ENCODE peak calls at places on chromosome 1, in nine cellular contexts. One of them, this sample, is unnamed.

GRCh38 chr1:15051898-15052528 is 101.5 kb upstream of the TMEM51 start:
- DNase-seq in activated T-cell treated with anti-CD3 and anti-CD28 coated beads, Interleukin-2, amount 50 U/mL, for 24 hours: no peak
- DNase-seq in brain microvascular endothelial cell: no peak
- DNase-seq in endothelial cell: no peak
- DNase-seq in coronary artery: no peak
- DNase-seq in GM12891: no peak
- DNase-seq in HAP-1: no peak
- DNase-seq in stomach: no peak
- DNase-seq in stimulated activated CD4-positive, alpha-beta T cell treated with anti-CD3 and anti-CD28 coated beads, Interleukin-4, amount 100 ng/mL, for 1 hour: no peak
- DNase-seq in this sample: no peak

GRCh38 chr1:41919764-41920397 is 1.2 kb upstream of the HIVEP3 start:
- DNase-seq in HAP-1: peak
- DNase-seq in coronary artery: no peak
- DNase-seq in brain microvascular endothelial cell: no peak
- DNase-seq in stimulated activated CD4-positive, alpha-beta T cell treated with anti-CD3 and anti-CD28 coated beads, Interleukin-4, amount 100 ng/mL, for 1 hour: peak
- DNase-seq in endothelial cell: no peak
- DNase-seq in stomach: peak
- DNase-seq in activated T-cell treated with anti-CD3 and anti-CD28 coated beads, Interleukin-2, amount 50 U/mL, for 24 hours: peak
- DNase-seq in GM12891: peak
- DNase-seq in this sample: no peak

GRCh38 chr1:66480162-66480561 is 53.8 kb upstream of the SGIP1 start:
- DNase-seq in brain microvascular endothelial cell: no peak
- DNase-seq in stomach: no peak
- DNase-seq in activated T-cell treated with anti-CD3 and anti-CD28 coated beads, Interleukin-2, amount 50 U/mL, for 24 hours: no peak
- DNase-seq in stimulated activated CD4-positive, alpha-beta T cell treated with anti-CD3 and anti-CD28 coated beads, Interleukin-4, amount 100 ng/mL, for 1 hour: no peak
- DNase-seq in endothelial cell: no peak
- DNase-seq in coronary artery: no peak
- DNase-seq in GM12891: no peak
- DNase-seq in HAP-1: no peak
- DNase-seq in this sample: no peak

GRCh38 chr1:91804546-91805023 is 81.4 kb downstream of the TGFBR3 start:
- DNase-seq in coronary artery: no peak
- DNase-seq in stomach: no peak
- DNase-seq in GM12891: no peak
- DNase-seq in HAP-1: no peak
- DNase-seq in brain microvascular endothelial cell: peak
- DNase-seq in activated T-cell treated with anti-CD3 and anti-CD28 coated beads, Interleukin-2, amount 50 U/mL, for 24 hours: peak
- DNase-seq in stimulated activated CD4-positive, alpha-beta T cell treated with anti-CD3 and anti-CD28 coated beads, Interleukin-4, amount 100 ng/mL, for 1 hour: peak
- DNase-seq in endothelial cell: no peak
- DNase-seq in this sample: no peak

GRCh38 chr1:96865731-96866684 is 144.4 kb downstream of the PTBP2 start:
- DNase-seq in brain microvascular endothelial cell: peak
- DNase-seq in endothelial cell: no peak
- DNase-seq in activated T-cell treated with anti-CD3 and anti-CD28 coated beads, Interleukin-2, amount 50 U/mL, for 24 hours: no peak
- DNase-seq in stimulated activated CD4-positive, alpha-beta T cell treated with anti-CD3 and anti-CD28 coated beads, Interleukin-4, amount 100 ng/mL, for 1 hour: no peak
- DNase-seq in HAP-1: no peak
- DNase-seq in stomach: no peak
- DNase-seq in coronary artery: no peak
- DNase-seq in GM12891: no peak
- DNase-seq in this sample: peak

GRCh38 chr1:1200876-1201810 is 5.2 kb downstream of the TNFRSF18 start:
- DNase-seq in stimulated activated CD4-positive, alpha-beta T cell treated with anti-CD3 and anti-CD28 coated beads, Interleukin-4, amount 100 ng/mL, for 1 hour: peak
- DNase-seq in brain microvascular endothelial cell: peak
- DNase-seq in stomach: peak
- DNase-seq in HAP-1: peak
- DNase-seq in activated T-cell treated with anti-CD3 and anti-CD28 coated beads, Interleukin-2, amount 50 U/mL, for 24 hours: peak
- DNase-seq in endothelial cell: peak
- DNase-seq in GM12891: no peak
- DNase-seq in coronary artery: no peak
- DNase-seq in this sample: peak

GRCh38 chr1:19203440-19203839 is 6.6 kb downstream of the UBR4 start:
- DNase-seq in stomach: peak
- DNase-seq in coronary artery: no peak
- DNase-seq in stimulated activated CD4-positive, alpha-beta T cell treated with anti-CD3 and anti-CD28 coated beads, Interleukin-4, amount 100 ng/mL, for 1 hour: no peak
- DNase-seq in GM12891: no peak
- DNase-seq in brain microvascular endothelial cell: peak
- DNase-seq in activated T-cell treated with anti-CD3 and anti-CD28 coated beads, Interleukin-2, amount 50 U/mL, for 24 hours: no peak
- DNase-seq in HAP-1: no peak
- DNase-seq in endothelial cell: no peak
- DNase-seq in this sample: no peak

GRCh38 chr1:198669023-198669698 is 30.3 kb downstream of the PTPRC start:
- DNase-seq in coronary artery: no peak
- DNase-seq in stomach: no peak
- DNase-seq in activated T-cell treated with anti-CD3 and anti-CD28 coated beads, Interleukin-2, amount 50 U/mL, for 24 hours: peak
- DNase-seq in brain microvascular endothelial cell: peak
- DNase-seq in HAP-1: no peak
- DNase-seq in GM12891: no peak
- DNase-seq in endothelial cell: no peak
- DNase-seq in stimulated activated CD4-positive, alpha-beta T cell treated with anti-CD3 and anti-CD28 coated beads, Interleukin-4, amount 100 ng/mL, for 1 hour: peak
- DNase-seq in this sample: peak

GRCh38 chr1:96049759-96050409 is 671.7 kb upstream of the PTBP2 start:
- DNase-seq in activated T-cell treated with anti-CD3 and anti-CD28 coated beads, Interleukin-2, amount 50 U/mL, for 24 hours: no peak
- DNase-seq in HAP-1: no peak
- DNase-seq in stimulated activated CD4-positive, alpha-beta T cell treated with anti-CD3 and anti-CD28 coated beads, Interleukin-4, amount 100 ng/mL, for 1 hour: no peak
- DNase-seq in stomach: no peak
- DNase-seq in GM12891: no peak
- DNase-seq in endothelial cell: no peak
- DNase-seq in brain microvascular endothelial cell: no peak
- DNase-seq in coronary artery: no peak
- DNase-seq in this sample: no peak

GRCh38 chr1:234593771-234594504 is 16.0 kb downstream of the IRF2BP2 start:
- DNase-seq in GM12891: no peak
- DNase-seq in stomach: no peak
- DNase-seq in endothelial cell: no peak
- DNase-seq in activated T-cell treated with anti-CD3 and anti-CD28 coated beads, Interleukin-2, amount 50 U/mL, for 24 hours: no peak
- DNase-seq in HAP-1: no peak
- DNase-seq in brain microvascular endothelial cell: no peak
- DNase-seq in stimulated activated CD4-positive, alpha-beta T cell treated with anti-CD3 and anti-CD28 coated beads, Interleukin-4, amount 100 ng/mL, for 1 hour: no peak
- DNase-seq in coronary artery: no peak
- DNase-seq in this sample: no peak

GRCh38 chr1:40795811-40796586 is 12.4 kb downstream of the KCNQ4 start:
- DNase-seq in coronary artery: no peak
- DNase-seq in stimulated activated CD4-positive, alpha-beta T cell treated with anti-CD3 and anti-CD28 coated beads, Interleukin-4, amount 100 ng/mL, for 1 hour: no peak
- DNase-seq in activated T-cell treated with anti-CD3 and anti-CD28 coated beads, Interleukin-2, amount 50 U/mL, for 24 hours: no peak
- DNase-seq in GM12891: no peak
- DNase-seq in brain microvascular endothelial cell: no peak
- DNase-seq in endothelial cell: no peak
- DNase-seq in stomach: no peak
- DNase-seq in HAP-1: no peak
- DNase-seq in this sample: no peak

GRCh38 chr1:155940531-155940992 is 876 bp upstream of the RXFP4 start:
- DNase-seq in stomach: peak
- DNase-seq in activated T-cell treated with anti-CD3 and anti-CD28 coated beads, Interleukin-2, amount 50 U/mL, for 24 hours: no peak
- DNase-seq in endothelial cell: peak
- DNase-seq in stimulated activated CD4-positive, alpha-beta T cell treated with anti-CD3 and anti-CD28 coated beads, Interleukin-4, amount 100 ng/mL, for 1 hour: no peak
- DNase-seq in brain microvascular endothelial cell: no peak
- DNase-seq in HAP-1: no peak
- DNase-seq in GM12891: no peak
- DNase-seq in coronary artery: no peak
- DNase-seq in this sample: no peak

GRCh38 chr1:32963746-32964460 is 706 bp downstream of the RNF19B start:
- DNase-seq in stimulated activated CD4-positive, alpha-beta T cell treated with anti-CD3 and anti-CD28 coated beads, Interleukin-4, amount 100 ng/mL, for 1 hour: peak
- DNase-seq in GM12891: peak
- DNase-seq in brain microvascular endothelial cell: peak
- DNase-seq in activated T-cell treated with anti-CD3 and anti-CD28 coated beads, Interleukin-2, amount 50 U/mL, for 24 hours: peak
- DNase-seq in endothelial cell: peak
- DNase-seq in coronary artery: peak
- DNase-seq in stomach: peak
- DNase-seq in HAP-1: peak
- DNase-seq in this sample: no peak

This sample was measured in non-pigmented ciliary epithelial cell.